ENCODE peak calls at places on chromosomes 3 and 15, in four cellular contexts. W is IMR-90, M is mesendoderm, F is H1. P is an unnamed sample. For H3K4me1, the result is how much of the 10 kb centered on the place peaks cover.

GRCh38 chr3:114336857-114337256 is 43.0 kb downstream of the TIGIT start:
- DNase-seq in F (no peak), W (no peak), M (no peak), P (no peak)

GRCh38 chr3:97464035-97464434 is 300.5 kb upstream of the ARL6 start:
- DNase-seq in W (no peak), M (peak), F (no peak), P (peak)

GRCh38 chr3:186825294-186825821 is 17.2 kb upstream of the ADIPOQ start:
- DNase-seq in M (peak), F (peak), W (peak), P (peak)

GRCh38 chr3:185264849-185265553 is 11.2 kb upstream of the EHHADH start:
- DNase-seq in W (no peak), F (no peak), M (no peak), P (peak)

GRCh38 chr15:70142322-70143191 is 44.8 kb upstream of the TLE3 start:
- DNase-seq in M (peak), F (no peak), W (peak), P (no peak)

GRCh38 chr3:141625506-141625905 is 112.6 kb upstream of the RNF7 start:
- DNase-seq in M (no peak), W (peak), F (no peak), P (no peak)

GRCh38 chr3:101646726-101647125 is 30.2 kb downstream of the ZBTB11 start:
- DNase-seq in W (peak), M (no peak), F (no peak), P (no peak)

GRCh38 chr3:30347679-30348216 is 258.7 kb upstream of the TGFBR2 start:
- DNase-seq in M (no peak), W (peak), F (no peak), P (no peak)

GRCh38 chr3:126431103-126431534 is 36.4 kb downstream of the CFAP100 start:
- DNase-seq in W (no peak), F (no peak), M (no peak), P (peak)

GRCh38 chr3:127886276-127886862 is 28.7 kb upstream of the KBTBD12 start:
- DNase-seq in F (no peak), W (no peak), M (no peak), P (no peak)

GRCh38 chr3:32440481-32441350 is 49.1 kb downstream of the CMTM7 start:
- DNase-seq in M (no peak), W (no peak), F (peak), P (no peak)

GRCh38 chr3:31466016-31466415 is 66.7 kb upstream of the STT3B start:
- DNase-seq in F (no peak), M (no peak), W (no peak), P (no peak)

GRCh38 chr3:172709776-172710708 is 825 bp downstream of the NCEH1 start:
- DNase-seq in W (peak), M (peak), F (peak), P (peak)

GRCh38 chr3:96416549-96417255 is 397.7 kb upstream of the EPHA6 start:
- DNase-seq in W (no peak), M (no peak), F (no peak), P (no peak)

GRCh38 chr3:141306922-141307321 is 61.4 kb upstream of the ZBTB38 start:
- DNase-seq in M (no peak), F (no peak), W (no peak), P (no peak)

GRCh38 chr3:53160660-53161344 is at the start of gene PRKCD:
- DNase-seq in F (peak), M (peak), W (peak), P (peak)

GRCh38 chr15:42091753-42092665 is 2.4 kb downstream of the PLA2G4D start:
- DNase-seq in F (no peak), W (no peak), M (peak), P (peak)

GRCh38 chr3:25156526-25157075 is 271.5 kb upstream of the RARB start:
- DNase-seq in W (peak), M (peak), F (no peak), P (no peak)

GRCh38 chr3:192850501-192850981 is 67.1 kb downstream of the MB21D2 start:
- DNase-seq in F (no peak), M (no peak), W (peak), P (no peak)
- H3K9ac ChIP-seq in F (no peak), M (no peak), W (peak), P (no peak)

GRCh38 chr15:81723758-81724157 is 322.1 kb downstream of the MEX3B start:
- DNase-seq in F (no peak), M (no peak), W (no peak), P (no peak)
- H3K4me1 ChIP-seq in F (under half), M (under half), W (under half), P (under half)

DNA sequence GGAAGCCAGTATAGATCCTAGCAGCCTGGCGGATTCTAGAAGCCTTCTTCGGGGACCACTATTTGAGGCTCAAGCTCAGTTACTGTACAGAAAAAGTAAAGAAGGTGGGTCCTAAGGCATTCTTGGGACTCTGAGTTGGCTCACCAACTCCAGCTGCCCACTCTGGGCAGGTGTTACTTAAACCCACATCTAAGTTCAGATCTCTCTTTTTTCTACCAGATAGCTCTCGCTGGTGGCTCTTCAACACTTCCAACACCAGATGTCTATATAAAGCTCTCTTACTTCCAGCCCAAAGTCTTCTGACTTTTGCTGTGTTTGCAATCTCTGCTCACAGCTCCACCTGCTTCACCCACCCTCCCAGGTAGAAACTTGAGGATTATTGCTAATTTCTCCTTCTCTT is 232.8 kb upstream of the TPRG1 start:
- DNase-seq in F (no peak), W (no peak), M (no peak), P (no peak)
- H3K56ac ChIP-seq in F (no peak), W (no peak), M (no peak), P (no peak)

GRCh38 chr3:65170357-65171090 is 482.7 kb upstream of the ADAMTS9 start:
- DNase-seq in M (peak), F (no peak), W (peak), P (no peak)
- H3K9ac ChIP-seq in M (no peak), F (no peak), W (no peak), P (no peak)

DNA sequence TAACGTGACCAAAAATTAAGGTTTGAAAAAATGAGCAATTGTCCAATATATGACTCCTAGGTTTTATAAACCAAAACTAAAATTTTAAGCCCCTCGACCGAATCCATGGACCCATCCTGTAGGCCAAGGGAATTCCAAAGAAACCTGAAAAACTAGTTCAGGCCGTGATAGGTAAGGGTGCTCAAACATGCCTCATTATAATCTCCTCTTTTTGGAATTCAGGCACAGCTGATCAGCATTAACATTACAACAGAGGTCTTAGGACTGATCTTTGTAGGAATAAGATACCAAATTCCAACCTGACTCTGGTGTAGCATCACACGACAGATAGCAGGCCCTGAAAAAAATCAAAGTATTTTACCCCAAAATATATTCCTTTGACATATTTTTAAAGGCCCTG is 155.7 kb downstream of the NEK10 start:
- DNase-seq in M (peak), F (no peak), W (no peak), P (no peak)
- H3K4me1 ChIP-seq in M (under half), F (under half), W (under half), P (under half)

GRCh38 chr3:135891121-135891520 is 74.4 kb upstream of the PPP2R3A start:
- DNase-seq in M (no peak), W (no peak), F (no peak), P (no peak)
- H3K56ac ChIP-seq in M (no peak), W (no peak), F (no peak), P (no peak)

GRCh38 chr3:42906085-42906904 is at the start of gene ZNF662:
- DNase-seq in M (no peak), W (no peak), F (no peak), P (peak)

GRCh38 chr3:42908675-42909074 is 2.7 kb downstream of the ZNF662 start:
- DNase-seq in F (no peak), W (no peak), M (no peak), P (no peak)

GRCh38 chr3:42906905-42907183 is 902 bp downstream of the ZNF662 start:
- DNase-seq in M (no peak), W (no peak), F (no peak), P (no peak)

GRCh38 chr3:42904076-42904475 is 1.9 kb upstream of the ZNF662 start:
- DNase-seq in F (no peak), M (no peak), W (no peak), P (no peak)

GRCh38 chr3:42905740-42906084 is 230 bp upstream of the ZNF662 start:
- DNase-seq in F (no peak), W (no peak), M (no peak), P (no peak)
- H3K9ac ChIP-seq in F (no peak), W (no peak), M (no peak), P (no peak)

DNA sequence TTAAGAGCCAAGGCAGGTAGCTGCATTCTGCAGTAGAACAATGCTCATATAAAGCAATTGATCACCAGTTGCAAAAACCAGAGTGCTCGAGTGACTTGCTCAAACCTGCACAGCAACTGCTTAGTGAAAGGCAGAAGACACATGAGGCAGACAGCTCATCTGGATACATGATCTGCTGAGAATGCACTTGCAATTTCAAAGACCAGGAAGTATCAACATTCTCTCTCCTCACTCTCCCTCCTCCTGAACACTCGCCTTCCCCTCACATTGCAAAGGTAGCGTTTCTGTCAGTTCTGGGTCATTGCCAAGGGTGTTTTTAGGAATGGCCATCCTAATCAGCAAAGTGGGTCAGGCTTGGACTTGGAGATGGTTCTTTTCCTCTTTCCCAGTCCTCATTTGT is 61.0 kb downstream of the BFSP2 start:
- DNase-seq in M (peak), F (no peak), W (peak), P (no peak)
- H3K4me1 ChIP-seq in M (under half), F (under half), W (under half), P (under half)

DNA sequence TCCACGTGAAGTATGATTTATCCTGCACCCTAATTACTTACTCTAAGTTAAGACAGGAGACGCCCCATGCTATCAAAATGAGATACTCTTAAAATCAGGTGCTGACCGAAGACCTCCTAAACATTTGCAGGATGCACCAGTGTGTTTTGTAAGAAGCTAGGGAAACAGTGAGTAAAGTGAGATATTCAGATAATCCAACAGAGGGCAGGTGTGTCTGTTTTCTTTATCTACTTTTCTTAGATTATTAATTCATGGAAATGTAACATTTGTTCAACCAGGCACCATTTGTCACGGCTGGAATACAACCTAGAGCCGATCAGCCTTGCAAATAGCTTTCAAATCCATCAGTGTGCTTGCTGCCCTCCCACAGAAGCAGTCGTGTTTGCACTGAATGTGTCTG is 202.0 kb upstream of the CHRM5 start:
- DNase-seq in W (no peak), F (no peak), M (no peak), P (no peak)
- H3K56ac ChIP-seq in W (no peak), F (no peak), M (no peak), P (no peak)

GRCh38 chr15:66222273-66223198 is 31.0 kb downstream of the MEGF11 start:
- DNase-seq in F (no peak), W (no peak), M (no peak), P (no peak)

GRCh38 chr15:66224946-66225345 is 28.6 kb downstream of the MEGF11 start:
- DNase-seq in F (no peak), W (no peak), M (no peak), P (no peak)

GRCh38 chr15:66216806-66217205 is 36.7 kb downstream of the MEGF11 start:
- DNase-seq in F (no peak), M (no peak), W (no peak), P (no peak)

GRCh38 chr15:66220587-66220986 is 33.0 kb downstream of the MEGF11 start:
- DNase-seq in F (no peak), W (no peak), M (no peak), P (no peak)

DNA sequence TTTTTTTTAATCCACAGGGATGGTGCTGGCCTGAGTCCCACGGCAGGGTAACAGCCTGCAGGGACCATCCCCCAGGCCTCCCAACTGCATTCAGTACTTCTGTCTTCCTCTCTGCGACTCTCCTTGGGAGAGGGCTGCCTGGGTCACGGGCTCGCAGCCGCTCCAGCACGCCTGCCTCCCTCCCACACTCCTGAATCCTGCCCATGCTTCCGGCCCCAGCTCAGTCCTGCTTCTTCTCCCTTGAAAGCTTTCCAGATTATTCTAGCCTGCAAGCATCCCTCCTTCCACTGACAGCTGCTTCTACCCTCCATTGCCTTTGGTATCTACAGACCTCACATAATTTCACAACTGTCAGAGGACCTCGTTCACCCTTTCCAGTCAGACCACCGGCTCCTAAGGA is 32.4 kb downstream of the MEGF11 start:
- DNase-seq in F (no peak), W (no peak), M (no peak), P (no peak)
- H3K9ac ChIP-seq in F (no peak), W (no peak), M (no peak), P (no peak)

P was measured in H9.